ENCODE peak calls at places on chromosomes 16 and 17, in seven cellular contexts. One of them, this sample, is unnamed.

GRCh38 chr16:56986361-56986760 is 3.0 kb upstream of the NLRC5 start:
- DNase-seq in amygdala: no peak
- DNase-seq in GM04503: no peak
- DNase-seq in HT1080: no peak
- DNase-seq in BJ: no peak
- DNase-seq in stimulated activated naive B cell treated with anti-CD40 and anti-IgM and Interleukin-4, amounts not matched to agents 10 μg/mL and 1 μg/mL and 100 μg/mL, for 72 hours: no peak
- DNase-seq in stimulated activated CD4-positive, alpha-beta T cell treated with anti-CD3 and anti-CD28 coated beads, Interleukin-4, amount 100 ng/mL, for 1 hour: no peak
- DNase-seq in this sample: no peak

GRCh38 chr17:73387746-73388577 is 76.2 kb upstream of the CDC42EP4 start:
- DNase-seq in amygdala: no peak
- DNase-seq in GM04503: no peak
- DNase-seq in BJ: peak
- DNase-seq in stimulated activated CD4-positive, alpha-beta T cell treated with anti-CD3 and anti-CD28 coated beads, Interleukin-4, amount 100 ng/mL, for 1 hour: no peak
- DNase-seq in stimulated activated naive B cell treated with anti-CD40 and anti-IgM and Interleukin-4, amounts not matched to agents 10 μg/mL and 1 μg/mL and 100 μg/mL, for 72 hours: no peak
- DNase-seq in HT1080: no peak
- DNase-seq in this sample: no peak

GRCh38 chr16:73717266-73718057 is 579.2 kb upstream of the PSMD7 start:
- DNase-seq in GM04503: no peak
- DNase-seq in amygdala: no peak
- DNase-seq in BJ: no peak
- DNase-seq in HT1080: no peak
- DNase-seq in stimulated activated CD4-positive, alpha-beta T cell treated with anti-CD3 and anti-CD28 coated beads, Interleukin-4, amount 100 ng/mL, for 1 hour: no peak
- DNase-seq in stimulated activated naive B cell treated with anti-CD40 and anti-IgM and Interleukin-4, amounts not matched to agents 10 μg/mL and 1 μg/mL and 100 μg/mL, for 72 hours: no peak
- DNase-seq in this sample: no peak

GRCh38 chr16:72554935-72555334 is 383.0 kb upstream of the PMFBP1 start:
- DNase-seq in stimulated activated CD4-positive, alpha-beta T cell treated with anti-CD3 and anti-CD28 coated beads, Interleukin-4, amount 100 ng/mL, for 1 hour: no peak
- DNase-seq in GM04503: no peak
- DNase-seq in stimulated activated naive B cell treated with anti-CD40 and anti-IgM and Interleukin-4, amounts not matched to agents 10 μg/mL and 1 μg/mL and 100 μg/mL, for 72 hours: no peak
- DNase-seq in HT1080: peak
- DNase-seq in BJ: no peak
- DNase-seq in amygdala: no peak
- DNase-seq in this sample: no peak

GRCh38 chr17:27559996-27560481 is 70.9 kb upstream of the LGALS9 start:
- DNase-seq in stimulated activated naive B cell treated with anti-CD40 and anti-IgM and Interleukin-4, amounts not matched to agents 10 μg/mL and 1 μg/mL and 100 μg/mL, for 72 hours: no peak
- DNase-seq in amygdala: no peak
- DNase-seq in stimulated activated CD4-positive, alpha-beta T cell treated with anti-CD3 and anti-CD28 coated beads, Interleukin-4, amount 100 ng/mL, for 1 hour: no peak
- DNase-seq in GM04503: no peak
- DNase-seq in HT1080: peak
- DNase-seq in BJ: no peak
- DNase-seq in this sample: peak

GRCh38 chr17:57455063-57455914 is 199.0 kb downstream of the MSI2 start:
- DNase-seq in HT1080: peak
- DNase-seq in GM04503: no peak
- DNase-seq in BJ: no peak
- DNase-seq in stimulated activated CD4-positive, alpha-beta T cell treated with anti-CD3 and anti-CD28 coated beads, Interleukin-4, amount 100 ng/mL, for 1 hour: no peak
- DNase-seq in stimulated activated naive B cell treated with anti-CD40 and anti-IgM and Interleukin-4, amounts not matched to agents 10 μg/mL and 1 μg/mL and 100 μg/mL, for 72 hours: no peak
- DNase-seq in amygdala: no peak
- DNase-seq in this sample: no peak

GRCh38 chr17:41734139-41734948 is at the start of gene HAP1:
- DNase-seq in stimulated activated naive B cell treated with anti-CD40 and anti-IgM and Interleukin-4, amounts not matched to agents 10 μg/mL and 1 μg/mL and 100 μg/mL, for 72 hours: peak
- DNase-seq in HT1080: no peak
- DNase-seq in GM04503: no peak
- DNase-seq in BJ: no peak
- DNase-seq in stimulated activated CD4-positive, alpha-beta T cell treated with anti-CD3 and anti-CD28 coated beads, Interleukin-4, amount 100 ng/mL, for 1 hour: peak
- DNase-seq in amygdala: no peak
- DNase-seq in this sample: no peak

GRCh38 chr17:68288375-68288774 is 2.6 kb downstream of the SLC16A6 start:
- DNase-seq in amygdala: no peak
- DNase-seq in BJ: no peak
- DNase-seq in HT1080: no peak
- DNase-seq in stimulated activated CD4-positive, alpha-beta T cell treated with anti-CD3 and anti-CD28 coated beads, Interleukin-4, amount 100 ng/mL, for 1 hour: no peak
- DNase-seq in stimulated activated naive B cell treated with anti-CD40 and anti-IgM and Interleukin-4, amounts not matched to agents 10 μg/mL and 1 μg/mL and 100 μg/mL, for 72 hours: peak
- DNase-seq in GM04503: no peak
- DNase-seq in this sample: no peak

GRCh38 chr17:77737442-77738265 is 220.8 kb upstream of the TNRC6C start:
- DNase-seq in amygdala: no peak
- DNase-seq in stimulated activated CD4-positive, alpha-beta T cell treated with anti-CD3 and anti-CD28 coated beads, Interleukin-4, amount 100 ng/mL, for 1 hour: no peak
- DNase-seq in stimulated activated naive B cell treated with anti-CD40 and anti-IgM and Interleukin-4, amounts not matched to agents 10 μg/mL and 1 μg/mL and 100 μg/mL, for 72 hours: no peak
- DNase-seq in GM04503: no peak
- DNase-seq in BJ: no peak
- DNase-seq in HT1080: no peak
- DNase-seq in this sample: peak

GRCh38 chr17:49049265-49049664 is 52.1 kb downstream of the IGF2BP1 start:
- DNase-seq in stimulated activated naive B cell treated with anti-CD40 and anti-IgM and Interleukin-4, amounts not matched to agents 10 μg/mL and 1 μg/mL and 100 μg/mL, for 72 hours: no peak
- DNase-seq in BJ: no peak
- DNase-seq in HT1080: no peak
- DNase-seq in stimulated activated CD4-positive, alpha-beta T cell treated with anti-CD3 and anti-CD28 coated beads, Interleukin-4, amount 100 ng/mL, for 1 hour: no peak
- DNase-seq in amygdala: no peak
- DNase-seq in GM04503: no peak
- DNase-seq in this sample: no peak

GRCh38 chr16:11251525-11252481 is 4.2 kb downstream of the SOCS1 start:
- DNase-seq in BJ: no peak
- DNase-seq in stimulated activated naive B cell treated with anti-CD40 and anti-IgM and Interleukin-4, amounts not matched to agents 10 μg/mL and 1 μg/mL and 100 μg/mL, for 72 hours: peak
- DNase-seq in amygdala: no peak
- DNase-seq in HT1080: peak
- DNase-seq in GM04503: no peak
- DNase-seq in stimulated activated CD4-positive, alpha-beta T cell treated with anti-CD3 and anti-CD28 coated beads, Interleukin-4, amount 100 ng/mL, for 1 hour: peak
- DNase-seq in this sample: no peak

GRCh38 chr17:50476545-50477315 is 1.9 kb upstream of the RSAD1 start:
- DNase-seq in stimulated activated naive B cell treated with anti-CD40 and anti-IgM and Interleukin-4, amounts not matched to agents 10 μg/mL and 1 μg/mL and 100 μg/mL, for 72 hours: no peak
- DNase-seq in BJ: no peak
- DNase-seq in stimulated activated CD4-positive, alpha-beta T cell treated with anti-CD3 and anti-CD28 coated beads, Interleukin-4, amount 100 ng/mL, for 1 hour: no peak
- DNase-seq in HT1080: no peak
- DNase-seq in amygdala: no peak
- DNase-seq in GM04503: no peak
- DNase-seq in this sample: no peak

GRCh38 chr17:39080416-39081179 is 70.8 kb downstream of the PLXDC1 start:
- DNase-seq in stimulated activated naive B cell treated with anti-CD40 and anti-IgM and Interleukin-4, amounts not matched to agents 10 μg/mL and 1 μg/mL and 100 μg/mL, for 72 hours: no peak
- DNase-seq in GM04503: no peak
- DNase-seq in HT1080: peak
- DNase-seq in stimulated activated CD4-positive, alpha-beta T cell treated with anti-CD3 and anti-CD28 coated beads, Interleukin-4, amount 100 ng/mL, for 1 hour: no peak
- DNase-seq in BJ: peak
- DNase-seq in amygdala: no peak
- DNase-seq in this sample: no peak

GRCh38 chr16:89589241-89589926 is 13.8 kb downstream of the CPNE7 start:
- DNase-seq in GM04503: no peak
- DNase-seq in stimulated activated CD4-positive, alpha-beta T cell treated with anti-CD3 and anti-CD28 coated beads, Interleukin-4, amount 100 ng/mL, for 1 hour: no peak
- DNase-seq in HT1080: no peak
- DNase-seq in amygdala: no peak
- DNase-seq in stimulated activated naive B cell treated with anti-CD40 and anti-IgM and Interleukin-4, amounts not matched to agents 10 μg/mL and 1 μg/mL and 100 μg/mL, for 72 hours: no peak
- DNase-seq in BJ: no peak
- DNase-seq in this sample: no peak

GRCh38 chr17:37247825-37248224 is 128.0 kb upstream of the C17orf78 start:
- DNase-seq in stimulated activated naive B cell treated with anti-CD40 and anti-IgM and Interleukin-4, amounts not matched to agents 10 μg/mL and 1 μg/mL and 100 μg/mL, for 72 hours: no peak
- DNase-seq in stimulated activated CD4-positive, alpha-beta T cell treated with anti-CD3 and anti-CD28 coated beads, Interleukin-4, amount 100 ng/mL, for 1 hour: no peak
- DNase-seq in amygdala: no peak
- DNase-seq in GM04503: no peak
- DNase-seq in BJ: no peak
- DNase-seq in HT1080: no peak
- DNase-seq in this sample: no peak

GRCh38 chr16:3974751-3975150 is 94.2 kb upstream of the CREBBP start:
- DNase-seq in BJ: no peak
- DNase-seq in amygdala: no peak
- DNase-seq in stimulated activated CD4-positive, alpha-beta T cell treated with anti-CD3 and anti-CD28 coated beads, Interleukin-4, amount 100 ng/mL, for 1 hour: no peak
- DNase-seq in HT1080: no peak
- DNase-seq in stimulated activated naive B cell treated with anti-CD40 and anti-IgM and Interleukin-4, amounts not matched to agents 10 μg/mL and 1 μg/mL and 100 μg/mL, for 72 hours: no peak
- DNase-seq in GM04503: no peak
- DNase-seq in this sample: no peak

GRCh38 chr17:52030096-52030495 is 128.4 kb downstream of the CA10 start:
- DNase-seq in stimulated activated CD4-positive, alpha-beta T cell treated with anti-CD3 and anti-CD28 coated beads, Interleukin-4, amount 100 ng/mL, for 1 hour: no peak
- DNase-seq in amygdala: no peak
- DNase-seq in HT1080: no peak
- DNase-seq in stimulated activated naive B cell treated with anti-CD40 and anti-IgM and Interleukin-4, amounts not matched to agents 10 μg/mL and 1 μg/mL and 100 μg/mL, for 72 hours: no peak
- DNase-seq in GM04503: no peak
- DNase-seq in BJ: no peak
- DNase-seq in this sample: no peak

GRCh38 chr16:67199808-67200198 is 872 bp downstream of the ELMO3 start:
- DNase-seq in GM04503: no peak
- DNase-seq in amygdala: no peak
- DNase-seq in HT1080: no peak
- DNase-seq in stimulated activated naive B cell treated with anti-CD40 and anti-IgM and Interleukin-4, amounts not matched to agents 10 μg/mL and 1 μg/mL and 100 μg/mL, for 72 hours: no peak
- DNase-seq in BJ: no peak
- DNase-seq in stimulated activated CD4-positive, alpha-beta T cell treated with anti-CD3 and anti-CD28 coated beads, Interleukin-4, amount 100 ng/mL, for 1 hour: no peak
- DNase-seq in this sample: no peak

GRCh38 chr17:81399481-81400153 is 4.4 kb downstream of the BAHCC1 start:
- DNase-seq in GM04503: no peak
- DNase-seq in HT1080: no peak
- DNase-seq in stimulated activated CD4-positive, alpha-beta T cell treated with anti-CD3 and anti-CD28 coated beads, Interleukin-4, amount 100 ng/mL, for 1 hour: no peak
- DNase-seq in amygdala: no peak
- DNase-seq in BJ: no peak
- DNase-seq in stimulated activated naive B cell treated with anti-CD40 and anti-IgM and Interleukin-4, amounts not matched to agents 10 μg/mL and 1 μg/mL and 100 μg/mL, for 72 hours: no peak
- DNase-seq in this sample: no peak

GRCh38 chr16:15639061-15639568 is 3.8 kb downstream of the MARF1 start:
- DNase-seq in GM04503: no peak
- DNase-seq in BJ: no peak
- DNase-seq in HT1080: no peak
- DNase-seq in stimulated activated naive B cell treated with anti-CD40 and anti-IgM and Interleukin-4, amounts not matched to agents 10 μg/mL and 1 μg/mL and 100 μg/mL, for 72 hours: peak
- DNase-seq in amygdala: no peak
- DNase-seq in stimulated activated CD4-positive, alpha-beta T cell treated with anti-CD3 and anti-CD28 coated beads, Interleukin-4, amount 100 ng/mL, for 1 hour: peak
- DNase-seq in this sample: no peak

GRCh38 chr17:7971651-7972050 is 30.8 kb upstream of the GUCY2D start:
- DNase-seq in HT1080: no peak
- DNase-seq in stimulated activated CD4-positive, alpha-beta T cell treated with anti-CD3 and anti-CD28 coated beads, Interleukin-4, amount 100 ng/mL, for 1 hour: no peak
- DNase-seq in BJ: no peak
- DNase-seq in GM04503: no peak
- DNase-seq in stimulated activated naive B cell treated with anti-CD40 and anti-IgM and Interleukin-4, amounts not matched to agents 10 μg/mL and 1 μg/mL and 100 μg/mL, for 72 hours: no peak
- DNase-seq in amygdala: no peak
- DNase-seq in this sample: no peak

GRCh38 chr16:56633535-56633934 is 1.1 kb downstream of the MT1M start:
- DNase-seq in HT1080: no peak
- DNase-seq in stimulated activated naive B cell treated with anti-CD40 and anti-IgM and Interleukin-4, amounts not matched to agents 10 μg/mL and 1 μg/mL and 100 μg/mL, for 72 hours: no peak
- DNase-seq in BJ: no peak
- DNase-seq in amygdala: no peak
- DNase-seq in GM04503: no peak
- DNase-seq in stimulated activated CD4-positive, alpha-beta T cell treated with anti-CD3 and anti-CD28 coated beads, Interleukin-4, amount 100 ng/mL, for 1 hour: no peak
- DNase-seq in this sample: no peak

GRCh38 chr16:50743575-50744225 is 1.8 kb downstream of the CYLD start:
- DNase-seq in HT1080: no peak
- DNase-seq in stimulated activated naive B cell treated with anti-CD40 and anti-IgM and Interleukin-4, amounts not matched to agents 10 μg/mL and 1 μg/mL and 100 μg/mL, for 72 hours: no peak
- DNase-seq in BJ: no peak
- DNase-seq in GM04503: no peak
- DNase-seq in amygdala: no peak
- DNase-seq in stimulated activated CD4-positive, alpha-beta T cell treated with anti-CD3 and anti-CD28 coated beads, Interleukin-4, amount 100 ng/mL, for 1 hour: no peak
- DNase-seq in this sample: no peak

GRCh38 chr17:12865769-12866168 is 76.5 kb downstream of the ARHGAP44 start:
- DNase-seq in amygdala: no peak
- DNase-seq in GM04503: no peak
- DNase-seq in stimulated activated naive B cell treated with anti-CD40 and anti-IgM and Interleukin-4, amounts not matched to agents 10 μg/mL and 1 μg/mL and 100 μg/mL, for 72 hours: no peak
- DNase-seq in stimulated activated CD4-positive, alpha-beta T cell treated with anti-CD3 and anti-CD28 coated beads, Interleukin-4, amount 100 ng/mL, for 1 hour: no peak
- DNase-seq in HT1080: no peak
- DNase-seq in BJ: no peak
- DNase-seq in this sample: no peak

GRCh38 chr17:17078832-17079231 is 36.6 kb downstream of the MPRIP start:
- DNase-seq in amygdala: no peak
- DNase-seq in stimulated activated CD4-positive, alpha-beta T cell treated with anti-CD3 and anti-CD28 coated beads, Interleukin-4, amount 100 ng/mL, for 1 hour: no peak
- DNase-seq in BJ: no peak
- DNase-seq in stimulated activated naive B cell treated with anti-CD40 and anti-IgM and Interleukin-4, amounts not matched to agents 10 μg/mL and 1 μg/mL and 100 μg/mL, for 72 hours: no peak
- DNase-seq in GM04503: no peak
- DNase-seq in HT1080: no peak
- DNase-seq in this sample: no peak